ENCODE peak calls at places on chromosomes 16 and 17, in nine cellular contexts. One of them, this sample, is unnamed.

GRCh38 chr16:20911361-20911760 is 10.8 kb downstream of the LYRM1 start:
- DNase-seq in stromal cell of bone marrow: peak
- DNase-seq in amygdala: no peak
- DNase-seq in non-pigmented ciliary epithelial cell: no peak
- DNase-seq in SJSA1: peak
- DNase-seq in activated naive CD4-positive, alpha-beta T cell treated with anti-CD3 and anti-CD28 coated beads for 36 hours: no peak
- DNase-seq in adrenal gland: peak
- DNase-seq in thoracic aorta: no peak
- DNase-seq in lung: no peak
- DNase-seq in this sample: no peak

GRCh38 chr17:74860229-74860998 is 729 bp upstream of the GRIN2C start:
- DNase-seq in stromal cell of bone marrow: no peak
- DNase-seq in amygdala: no peak
- DNase-seq in non-pigmented ciliary epithelial cell: no peak
- DNase-seq in SJSA1: no peak
- DNase-seq in activated naive CD4-positive, alpha-beta T cell treated with anti-CD3 and anti-CD28 coated beads for 36 hours: no peak
- DNase-seq in adrenal gland: no peak
- DNase-seq in thoracic aorta: no peak
- DNase-seq in lung: no peak
- DNase-seq in this sample: no peak

GRCh38 chr17:77599699-77600098 is 358.8 kb upstream of the TNRC6C start:
- DNase-seq in stromal cell of bone marrow: no peak
- DNase-seq in amygdala: no peak
- DNase-seq in non-pigmented ciliary epithelial cell: no peak
- DNase-seq in SJSA1: no peak
- DNase-seq in activated naive CD4-positive, alpha-beta T cell treated with anti-CD3 and anti-CD28 coated beads for 36 hours: no peak
- DNase-seq in adrenal gland: no peak
- DNase-seq in thoracic aorta: no peak
- DNase-seq in lung: no peak
- DNase-seq in this sample: no peak

GRCh38 chr16:70331091-70331490 is 15.6 kb upstream of the DDX19A start:
- DNase-seq in stromal cell of bone marrow: no peak
- DNase-seq in amygdala: no peak
- DNase-seq in non-pigmented ciliary epithelial cell: no peak
- DNase-seq in SJSA1: no peak
- DNase-seq in activated naive CD4-positive, alpha-beta T cell treated with anti-CD3 and anti-CD28 coated beads for 36 hours: no peak
- DNase-seq in adrenal gland: no peak
- DNase-seq in thoracic aorta: no peak
- DNase-seq in lung: no peak
- DNase-seq in this sample: no peak

GRCh38 chr16:47979783-47980182 is 176.0 kb downstream of the ABCC12 start:
- DNase-seq in stromal cell of bone marrow: no peak
- DNase-seq in amygdala: no peak
- DNase-seq in non-pigmented ciliary epithelial cell: no peak
- DNase-seq in SJSA1: no peak
- DNase-seq in activated naive CD4-positive, alpha-beta T cell treated with anti-CD3 and anti-CD28 coated beads for 36 hours: no peak
- DNase-seq in adrenal gland: no peak
- DNase-seq in thoracic aorta: no peak
- DNase-seq in lung: no peak
- DNase-seq in this sample: no peak

GRCh38 chr17:82103588-82104451 is 5.8 kb upstream of the FASN start:
- DNase-seq in stromal cell of bone marrow: no peak
- DNase-seq in amygdala: no peak
- DNase-seq in non-pigmented ciliary epithelial cell: no peak
- DNase-seq in SJSA1: no peak
- DNase-seq in activated naive CD4-positive, alpha-beta T cell treated with anti-CD3 and anti-CD28 coated beads for 36 hours: no peak
- DNase-seq in adrenal gland: peak
- DNase-seq in thoracic aorta: no peak
- DNase-seq in lung: peak
- DNase-seq in this sample: no peak

GRCh38 chr16:48384305-48384981 is 770 bp downstream of the SIAH1 start:
- DNase-seq in stromal cell of bone marrow: no peak
- DNase-seq in amygdala: peak
- DNase-seq in non-pigmented ciliary epithelial cell: no peak
- DNase-seq in SJSA1: peak
- DNase-seq in activated naive CD4-positive, alpha-beta T cell treated with anti-CD3 and anti-CD28 coated beads for 36 hours: peak
- DNase-seq in adrenal gland: peak
- DNase-seq in thoracic aorta: no peak
- DNase-seq in lung: no peak
- DNase-seq in this sample: peak

GRCh38 chr17:68518063-68518815 is 6.0 kb downstream of the PRKAR1A start:
- DNase-seq in stromal cell of bone marrow: no peak
- DNase-seq in amygdala: no peak
- DNase-seq in non-pigmented ciliary epithelial cell: no peak
- DNase-seq in SJSA1: no peak
- DNase-seq in activated naive CD4-positive, alpha-beta T cell treated with anti-CD3 and anti-CD28 coated beads for 36 hours: no peak
- DNase-seq in adrenal gland: no peak
- DNase-seq in thoracic aorta: no peak
- DNase-seq in lung: no peak
- DNase-seq in this sample: no peak

GRCh38 chr17:58387834-58388233 is 29.5 kb downstream of the RNF43 start:
- DNase-seq in stromal cell of bone marrow: no peak
- DNase-seq in amygdala: no peak
- DNase-seq in non-pigmented ciliary epithelial cell: no peak
- DNase-seq in SJSA1: no peak
- DNase-seq in activated naive CD4-positive, alpha-beta T cell treated with anti-CD3 and anti-CD28 coated beads for 36 hours: no peak
- DNase-seq in adrenal gland: no peak
- DNase-seq in thoracic aorta: no peak
- DNase-seq in lung: no peak
- DNase-seq in this sample: no peak

GRCh38 chr16:58063377-58064076 is 38.0 kb downstream of the MMP15 start:
- DNase-seq in stromal cell of bone marrow: no peak
- DNase-seq in amygdala: no peak
- DNase-seq in non-pigmented ciliary epithelial cell: no peak
- DNase-seq in SJSA1: no peak
- DNase-seq in activated naive CD4-positive, alpha-beta T cell treated with anti-CD3 and anti-CD28 coated beads for 36 hours: no peak
- DNase-seq in adrenal gland: no peak
- DNase-seq in thoracic aorta: no peak
- DNase-seq in lung: no peak
- DNase-seq in this sample: no peak

GRCh38 chr16:55323637-55324490 is at the start of gene IRX6:
- DNase-seq in stromal cell of bone marrow: peak
- DNase-seq in amygdala: no peak
- DNase-seq in non-pigmented ciliary epithelial cell: no peak
- DNase-seq in SJSA1: no peak
- DNase-seq in activated naive CD4-positive, alpha-beta T cell treated with anti-CD3 and anti-CD28 coated beads for 36 hours: no peak
- DNase-seq in adrenal gland: peak
- DNase-seq in thoracic aorta: no peak
- DNase-seq in lung: peak
- DNase-seq in this sample: no peak

GRCh38 chr16:89534147-89534788 is 26.1 kb downstream of the SPG7 start:
- DNase-seq in stromal cell of bone marrow: peak
- DNase-seq in amygdala: no peak
- DNase-seq in non-pigmented ciliary epithelial cell: no peak
- DNase-seq in SJSA1: no peak
- DNase-seq in activated naive CD4-positive, alpha-beta T cell treated with anti-CD3 and anti-CD28 coated beads for 36 hours: peak
- DNase-seq in adrenal gland: no peak
- DNase-seq in thoracic aorta: no peak
- DNase-seq in lung: peak
- DNase-seq in this sample: no peak

GRCh38 chr17:27595208-27595607 is 35.8 kb upstream of the LGALS9 start:
- DNase-seq in stromal cell of bone marrow: no peak
- DNase-seq in amygdala: no peak
- DNase-seq in non-pigmented ciliary epithelial cell: no peak
- DNase-seq in SJSA1: no peak
- DNase-seq in activated naive CD4-positive, alpha-beta T cell treated with anti-CD3 and anti-CD28 coated beads for 36 hours: no peak
- DNase-seq in adrenal gland: no peak
- DNase-seq in thoracic aorta: no peak
- DNase-seq in lung: no peak
- DNase-seq in this sample: no peak

GRCh38 chr17:18185832-18186231 is 2.2 kb downstream of the ALKBH5 start:
- DNase-seq in stromal cell of bone marrow: no peak
- DNase-seq in amygdala: no peak
- DNase-seq in non-pigmented ciliary epithelial cell: no peak
- DNase-seq in SJSA1: no peak
- DNase-seq in activated naive CD4-positive, alpha-beta T cell treated with anti-CD3 and anti-CD28 coated beads for 36 hours: no peak
- DNase-seq in adrenal gland: no peak
- DNase-seq in thoracic aorta: no peak
- DNase-seq in lung: no peak
- DNase-seq in this sample: no peak

GRCh38 chr17:68709461-68709860 is 108.3 kb upstream of the FAM20A start:
- DNase-seq in stromal cell of bone marrow: no peak
- DNase-seq in amygdala: no peak
- DNase-seq in non-pigmented ciliary epithelial cell: no peak
- DNase-seq in SJSA1: no peak
- DNase-seq in activated naive CD4-positive, alpha-beta T cell treated with anti-CD3 and anti-CD28 coated beads for 36 hours: no peak
- DNase-seq in adrenal gland: no peak
- DNase-seq in thoracic aorta: no peak
- DNase-seq in lung: no peak
- DNase-seq in this sample: no peak

GRCh38 chr17:7403043-7403901 is 625 bp downstream of the TMEM256 start:
- DNase-seq in stromal cell of bone marrow: peak
- DNase-seq in amygdala: no peak
- DNase-seq in non-pigmented ciliary epithelial cell: no peak
- DNase-seq in SJSA1: no peak
- DNase-seq in activated naive CD4-positive, alpha-beta T cell treated with anti-CD3 and anti-CD28 coated beads for 36 hours: no peak
- DNase-seq in adrenal gland: peak
- DNase-seq in thoracic aorta: peak
- DNase-seq in lung: peak
- DNase-seq in this sample: no peak

GRCh38 chr16:48067388-48067787 is 88.4 kb downstream of the ABCC12 start:
- DNase-seq in stromal cell of bone marrow: no peak
- DNase-seq in amygdala: no peak
- DNase-seq in non-pigmented ciliary epithelial cell: no peak
- DNase-seq in SJSA1: no peak
- DNase-seq in activated naive CD4-positive, alpha-beta T cell treated with anti-CD3 and anti-CD28 coated beads for 36 hours: no peak
- DNase-seq in adrenal gland: no peak
- DNase-seq in thoracic aorta: no peak
- DNase-seq in lung: no peak
- DNase-seq in this sample: no peak

GRCh38 chr16:47956881-47957280 is 198.9 kb downstream of the ABCC12 start:
- DNase-seq in stromal cell of bone marrow: no peak
- DNase-seq in amygdala: no peak
- DNase-seq in non-pigmented ciliary epithelial cell: no peak
- DNase-seq in SJSA1: no peak
- DNase-seq in activated naive CD4-positive, alpha-beta T cell treated with anti-CD3 and anti-CD28 coated beads for 36 hours: no peak
- DNase-seq in adrenal gland: no peak
- DNase-seq in thoracic aorta: no peak
- DNase-seq in lung: no peak
- DNase-seq in this sample: no peak

GRCh38 chr17:61495161-61495857 is 43.1 kb downstream of the TBX4 start:
- DNase-seq in stromal cell of bone marrow: peak
- DNase-seq in amygdala: no peak
- DNase-seq in non-pigmented ciliary epithelial cell: no peak
- DNase-seq in SJSA1: no peak
- DNase-seq in activated naive CD4-positive, alpha-beta T cell treated with anti-CD3 and anti-CD28 coated beads for 36 hours: no peak
- DNase-seq in adrenal gland: peak
- DNase-seq in thoracic aorta: no peak
- DNase-seq in lung: no peak
- DNase-seq in this sample: no peak

GRCh38 chr17:43779145-43780125 is 658 bp upstream of the DUSP3 start:
- DNase-seq in stromal cell of bone marrow: no peak
- DNase-seq in amygdala: no peak
- DNase-seq in non-pigmented ciliary epithelial cell: no peak
- DNase-seq in SJSA1: peak
- DNase-seq in activated naive CD4-positive, alpha-beta T cell treated with anti-CD3 and anti-CD28 coated beads for 36 hours: no peak
- DNase-seq in adrenal gland: peak
- DNase-seq in thoracic aorta: no peak
- DNase-seq in lung: no peak
- DNase-seq in this sample: no peak

GRCh38 chr16:75244225-75244792 is 7.1 kb downstream of the BCAR1 start:
- DNase-seq in stromal cell of bone marrow: no peak
- DNase-seq in amygdala: no peak
- DNase-seq in non-pigmented ciliary epithelial cell: no peak
- DNase-seq in SJSA1: peak
- DNase-seq in activated naive CD4-positive, alpha-beta T cell treated with anti-CD3 and anti-CD28 coated beads for 36 hours: no peak
- DNase-seq in adrenal gland: no peak
- DNase-seq in thoracic aorta: no peak
- DNase-seq in lung: peak
- DNase-seq in this sample: no peak

GRCh38 chr17:78935419-78936323 is 10.5 kb upstream of the TIMP2 start:
- DNase-seq in stromal cell of bone marrow: peak
- DNase-seq in amygdala: no peak
- DNase-seq in non-pigmented ciliary epithelial cell: peak
- DNase-seq in SJSA1: peak
- DNase-seq in activated naive CD4-positive, alpha-beta T cell treated with anti-CD3 and anti-CD28 coated beads for 36 hours: no peak
- DNase-seq in adrenal gland: peak
- DNase-seq in thoracic aorta: peak
- DNase-seq in lung: peak
- DNase-seq in this sample: no peak

GRCh38 chr17:8015236-8015956 is 13.0 kb downstream of the GUCY2D start:
- DNase-seq in stromal cell of bone marrow: no peak
- DNase-seq in amygdala: no peak
- DNase-seq in non-pigmented ciliary epithelial cell: no peak
- DNase-seq in SJSA1: no peak
- DNase-seq in activated naive CD4-positive, alpha-beta T cell treated with anti-CD3 and anti-CD28 coated beads for 36 hours: no peak
- DNase-seq in adrenal gland: no peak
- DNase-seq in thoracic aorta: no peak
- DNase-seq in lung: no peak
- DNase-seq in this sample: no peak

GRCh38 chr17:55320594-55321506 is 56.1 kb downstream of the HLF start:
- DNase-seq in stromal cell of bone marrow: no peak
- DNase-seq in amygdala: no peak
- DNase-seq in non-pigmented ciliary epithelial cell: no peak
- DNase-seq in SJSA1: no peak
- DNase-seq in activated naive CD4-positive, alpha-beta T cell treated with anti-CD3 and anti-CD28 coated beads for 36 hours: no peak
- DNase-seq in adrenal gland: no peak
- DNase-seq in thoracic aorta: peak
- DNase-seq in lung: no peak
- DNase-seq in this sample: no peak

GRCh38 chr16:31108035-31108793 is at the start of gene BCKDK:
- DNase-seq in stromal cell of bone marrow: peak
- DNase-seq in amygdala: peak
- DNase-seq in non-pigmented ciliary epithelial cell: no peak
- DNase-seq in SJSA1: peak
- DNase-seq in activated naive CD4-positive, alpha-beta T cell treated with anti-CD3 and anti-CD28 coated beads for 36 hours: peak
- DNase-seq in adrenal gland: peak
- DNase-seq in thoracic aorta: no peak
- DNase-seq in lung: peak
- DNase-seq in this sample: peak